ENCODE peak calls at places on chromosome 6, in eight cellular contexts. I is AG09309; A is GM10248; B is NCI-H69; M is stimulated activated CD4-positive, alpha-beta T cell treated with anti-CD3 and anti-CD28 coated beads, Interleukin-15, amount 100 ng/mL, for 1 hour; E is left kidney; H is pons; P is HTR-8/SVneo. D is an unnamed sample.

GRCh38 chr6:149248688-149249369 is 68.7 kb upstream of the TAB2 start:
- DNase-seq in M (no peak), I (no peak), E (peak), B (no peak), P (no peak), A (no peak), H (no peak), D (no peak)

GRCh38 chr6:7261030-7261841 is 51.8 kb downstream of the SSR1 start:
- DNase-seq in A (peak), P (peak), M (no peak), I (no peak), B (peak), H (peak), E (peak), D (no peak)

GRCh38 chr6:6798430-6798829 is 209.9 kb downstream of the LY86 start:
- DNase-seq in M (no peak), B (no peak), I (no peak), P (no peak), H (no peak), E (no peak), A (peak), D (no peak)

GRCh38 chr6:144262470-144263369 is 22.4 kb upstream of the UTRN start:
- DNase-seq in E (no peak), A (no peak), H (no peak), I (no peak), M (no peak), P (no peak), B (no peak), D (no peak)

GRCh38 chr6:91653954-91654843 is 1067.3 kb upstream of the MAP3K7 start:
- DNase-seq in B (peak), A (no peak), H (no peak), I (no peak), M (no peak), P (no peak), E (no peak), D (peak)

GRCh38 chr6:147972436-147972835 is 370.2 kb upstream of the SASH1 start:
- DNase-seq in P (no peak), E (no peak), I (no peak), H (no peak), B (no peak), A (no peak), M (no peak), D (no peak)

GRCh38 chr6:158568549-158568948 is 8.7 kb downstream of the TMEM181 start:
- DNase-seq in M (no peak), B (no peak), A (no peak), P (no peak), E (no peak), I (no peak), H (no peak), D (no peak)

GRCh38 chr6:119676230-119676629 is 326.7 kb upstream of the MAN1A1 start:
- DNase-seq in H (no peak), B (no peak), E (no peak), P (no peak), A (no peak), I (no peak), M (no peak), D (no peak)

GRCh38 chr6:107698146-107698545 is 126.0 kb downstream of the SCML4 start:
- DNase-seq in M (no peak), P (peak), H (no peak), I (peak), A (no peak), B (no peak), E (no peak), D (no peak)

D was measured in cerebellar nuclear complex.